ENCODE peak calls at places on chromosomes 11 and 22, in four cellular contexts. One of them, this sample, is unnamed.

GRCh38 chr11:107076832-107077231 is 58.6 kb upstream of the GUCY1A2 start:
- DNase-seq in epithelial cell of prostate: no peak
- DNase-seq in cardiac septum: no peak
- DNase-seq in lower lobe of right lung: no peak
- DNase-seq in this sample: no peak

GRCh38 chr11:19679952-19680823 is 32.4 kb upstream of the NAV2 start:
- DNase-seq in epithelial cell of prostate: peak
- DNase-seq in cardiac septum: peak
- DNase-seq in lower lobe of right lung: peak
- DNase-seq in this sample: no peak

GRCh38 chr11:68798221-68798813 is 43.4 kb downstream of the CPT1A start:
- DNase-seq in epithelial cell of prostate: no peak
- DNase-seq in cardiac septum: peak
- DNase-seq in lower lobe of right lung: no peak
- DNase-seq in this sample: peak

GRCh38 chr22:43017525-43018290 is 2.8 kb upstream of the PACSIN2 start:
- DNase-seq in epithelial cell of prostate: no peak
- DNase-seq in cardiac septum: no peak
- DNase-seq in lower lobe of right lung: peak
- DNase-seq in this sample: no peak

GRCh38 chr11:28259177-28259843 is 151.1 kb downstream of the METTL15 start:
- DNase-seq in epithelial cell of prostate: no peak
- DNase-seq in cardiac septum: no peak
- DNase-seq in lower lobe of right lung: no peak
- DNase-seq in this sample: peak

GRCh38 chr11:58829736-58830135 is 14.8 kb downstream of the GLYATL2 start:
- DNase-seq in epithelial cell of prostate: peak
- DNase-seq in cardiac septum: no peak
- DNase-seq in lower lobe of right lung: no peak
- DNase-seq in this sample: no peak

GRCh38 chr11:47508595-47509555 is 44.1 kb downstream of the CELF1 start:
- DNase-seq in epithelial cell of prostate: no peak
- DNase-seq in cardiac septum: no peak
- DNase-seq in lower lobe of right lung: no peak
- DNase-seq in this sample: no peak

GRCh38 chr11:126332221-126332711 is 23.2 kb upstream of the ST3GAL4 start:
- DNase-seq in epithelial cell of prostate: no peak
- DNase-seq in cardiac septum: peak
- DNase-seq in lower lobe of right lung: no peak
- DNase-seq in this sample: peak

GRCh38 chr11:96925862-96926261 is 536.0 kb downstream of the JRKL start:
- DNase-seq in epithelial cell of prostate: no peak
- DNase-seq in cardiac septum: no peak
- DNase-seq in lower lobe of right lung: no peak
- DNase-seq in this sample: no peak

GRCh38 chr11:10376061-10376460 is 71.2 kb downstream of the ADM start:
- DNase-seq in epithelial cell of prostate: no peak
- DNase-seq in cardiac septum: no peak
- DNase-seq in lower lobe of right lung: no peak
- DNase-seq in this sample: no peak

GRCh38 chr22:29370556-29370955 is 17.8 kb downstream of the AP1B1 start:
- DNase-seq in epithelial cell of prostate: no peak
- DNase-seq in cardiac septum: no peak
- DNase-seq in lower lobe of right lung: no peak
- DNase-seq in this sample: peak

GRCh38 chr11:114621950-114622809 is 26.6 kb upstream of the NXPE4 start:
- DNase-seq in epithelial cell of prostate: no peak
- DNase-seq in cardiac septum: no peak
- DNase-seq in lower lobe of right lung: no peak
- DNase-seq in this sample: no peak

GRCh38 chr11:109012996-109013395 is 348.1 kb downstream of the DDX10 start:
- DNase-seq in epithelial cell of prostate: no peak
- DNase-seq in cardiac septum: no peak
- DNase-seq in lower lobe of right lung: no peak
- DNase-seq in this sample: no peak

GRCh38 chr11:83815736-83816135 is 529.6 kb upstream of the CCDC90B start:
- DNase-seq in epithelial cell of prostate: no peak
- DNase-seq in cardiac septum: no peak
- DNase-seq in lower lobe of right lung: no peak
- DNase-seq in this sample: no peak

GRCh38 chr11:15695096-15695721 is 580.5 kb downstream of the INSC start:
- DNase-seq in epithelial cell of prostate: no peak
- DNase-seq in cardiac septum: no peak
- DNase-seq in lower lobe of right lung: no peak
- DNase-seq in this sample: no peak

GRCh38 chr22:50318356-50318697 is 8.5 kb downstream of the DENND6B start:
- DNase-seq in epithelial cell of prostate: no peak
- DNase-seq in cardiac septum: no peak
- DNase-seq in lower lobe of right lung: no peak
- DNase-seq in this sample: no peak

This sample was measured in spleen.